ENCODE peak calls at places on chromosomes 12 and 14, in ten cellular contexts. T is omental fat pad; D is activated CD4-positive, alpha-beta memory T cell treated with anti-CD3 and anti-CD28 coated beads, Interleukin-2, amount 10 ng/mL, durations not matched to agents 7 days and 5 days; B is AG09319; I is SW 1271; L is T-helper 17 cell; U is pancreas; Z is SIG-M5; W is NCI-H1092 treated with DMSO at 0.1 percent for 48 hours; M is T follicular helper cell. G is an unnamed sample.

GRCh38 chr12:4648099-4648498 is 752 bp downstream of the AKAP3 start:
- DNase-seq in T (no peak), D (no peak), B (no peak), I (no peak), L (no peak), U (no peak), Z (no peak), W (no peak), M (no peak), G (no peak)

GRCh38 chr14:70239802-70240201 is 51.1 kb upstream of the SLC8A3 start:
- DNase-seq in T (no peak), D (no peak), B (no peak), I (no peak), L (no peak), U (no peak), Z (no peak), W (no peak), M (no peak), G (no peak)

GRCh38 chr14:88322505-88323085 is 474 bp downstream of the KCNK10 start:
- DNase-seq in T (no peak), D (no peak), B (no peak), I (no peak), L (no peak), U (no peak), Z (no peak), W (no peak), M (no peak), G (peak)

GRCh38 chr14:50520947-50521815 is 11.2 kb downstream of the MAP4K5 start:
- DNase-seq in T (no peak), D (peak), B (peak), I (peak), L (no peak), U (peak), Z (no peak), W (no peak), M (no peak), G (no peak)

GRCh38 chr14:94455928-94456327 is 3.3 kb upstream of the SERPINA11 start:
- DNase-seq in T (no peak), D (no peak), B (no peak), I (no peak), L (no peak), U (no peak), Z (no peak), W (no peak), M (no peak), G (no peak)

GRCh38 chr12:56375598-56376434 is 13.2 kb upstream of the APOF start:
- DNase-seq in T (no peak), D (no peak), B (no peak), I (no peak), L (no peak), U (no peak), Z (no peak), W (no peak), M (no peak), G (no peak)

GRCh38 chr14:58823309-58823708 is 185.5 kb downstream of the DACT1 start:
- DNase-seq in T (no peak), D (no peak), B (no peak), I (no peak), L (no peak), U (no peak), Z (no peak), W (no peak), M (no peak), G (no peak)

GRCh38 chr12:92078167-92079053 is 67.2 kb downstream of the BTG1 start:
- DNase-seq in T (no peak), D (no peak), B (peak), I (peak), L (no peak), U (no peak), Z (no peak), W (no peak), M (no peak), G (no peak)

GRCh38 chr12:19915392-19916192 is 452.7 kb upstream of the PDE3A start:
- DNase-seq in T (no peak), D (no peak), B (peak), I (no peak), L (no peak), U (no peak), Z (no peak), W (peak), M (no peak), G (no peak)

GRCh38 chr12:117875652-117876491 is 92.9 kb downstream of the KSR2 start:
- DNase-seq in T (no peak), D (peak), B (no peak), I (no peak), L (peak), U (no peak), Z (no peak), W (peak), M (peak), G (no peak)

GRCh38 chr14:100784523-100785337 is 41.2 kb upstream of the MEG3 start:
- DNase-seq in T (no peak), D (no peak), B (no peak), I (no peak), L (no peak), U (no peak), Z (no peak), W (peak), M (no peak), G (no peak)

G was measured in upper lobe of left lung.